ENCODE peak calls at places on chromosome 20, in ten cellular contexts. One of them, this sample, is unnamed.

GRCh38 chr20:64082126-64082638 is 2.0 kb downstream of the LKAAEAR1 start:
- DNase-seq in brain microvascular endothelial cell: no peak
- DNase-seq in kidney: no peak
- DNase-seq in LNCaP clone FGC: no peak
- DNase-seq in endothelial cell: no peak
- DNase-seq in OCI-LY7: no peak
- DNase-seq in body of pancreas: no peak
- DNase-seq in transverse colon: no peak
- DNase-seq in pancreas: no peak
- DNase-seq in fibroblast of the aortic adventitia: no peak
- DNase-seq in this sample: no peak

GRCh38 chr20:18587665-18588553 is at the start of gene DTD1:
- DNase-seq in pancreas: peak
- DNase-seq in LNCaP clone FGC: peak
- DNase-seq in endothelial cell: peak
- DNase-seq in brain microvascular endothelial cell: peak
- DNase-seq in OCI-LY7: peak
- DNase-seq in fibroblast of the aortic adventitia: peak
- DNase-seq in kidney: peak
- DNase-seq in body of pancreas: peak
- DNase-seq in transverse colon: peak
- DNase-seq in this sample: peak

GRCh38 chr20:584375-585301 is 25.5 kb downstream of the TCF15 start:
- DNase-seq in transverse colon: no peak
- DNase-seq in OCI-LY7: peak
- DNase-seq in endothelial cell: no peak
- DNase-seq in LNCaP clone FGC: no peak
- DNase-seq in brain microvascular endothelial cell: no peak
- DNase-seq in kidney: no peak
- DNase-seq in body of pancreas: no peak
- DNase-seq in fibroblast of the aortic adventitia: no peak
- DNase-seq in pancreas: no peak
- DNase-seq in this sample: no peak

GRCh38 chr20:59920944-59921343 is 12.5 kb downstream of the SYCP2 start:
- DNase-seq in brain microvascular endothelial cell: no peak
- DNase-seq in LNCaP clone FGC: no peak
- DNase-seq in kidney: no peak
- DNase-seq in fibroblast of the aortic adventitia: no peak
- DNase-seq in transverse colon: no peak
- DNase-seq in body of pancreas: no peak
- DNase-seq in OCI-LY7: no peak
- DNase-seq in pancreas: no peak
- DNase-seq in endothelial cell: no peak
- DNase-seq in this sample: no peak

GRCh38 chr20:45822863-45823262 is 4.2 kb downstream of the TNNC2 start:
- DNase-seq in body of pancreas: peak
- DNase-seq in brain microvascular endothelial cell: no peak
- DNase-seq in kidney: peak
- DNase-seq in transverse colon: peak
- DNase-seq in pancreas: no peak
- DNase-seq in LNCaP clone FGC: no peak
- DNase-seq in fibroblast of the aortic adventitia: no peak
- DNase-seq in OCI-LY7: no peak
- DNase-seq in endothelial cell: no peak
- DNase-seq in this sample: no peak

GRCh38 chr20:4014031-4014474 is 1.3 kb downstream of the RNF24 start:
- DNase-seq in transverse colon: peak
- DNase-seq in LNCaP clone FGC: peak
- DNase-seq in endothelial cell: no peak
- DNase-seq in pancreas: peak
- DNase-seq in body of pancreas: peak
- DNase-seq in brain microvascular endothelial cell: peak
- DNase-seq in fibroblast of the aortic adventitia: peak
- DNase-seq in OCI-LY7: peak
- DNase-seq in kidney: no peak
- DNase-seq in this sample: peak

GRCh38 chr20:36754656-36755222 is 8.8 kb upstream of the NDRG3 start:
- DNase-seq in fibroblast of the aortic adventitia: peak
- DNase-seq in pancreas: peak
- DNase-seq in body of pancreas: peak
- DNase-seq in transverse colon: peak
- DNase-seq in OCI-LY7: peak
- DNase-seq in brain microvascular endothelial cell: peak
- DNase-seq in endothelial cell: peak
- DNase-seq in kidney: no peak
- DNase-seq in LNCaP clone FGC: no peak
- DNase-seq in this sample: peak

GRCh38 chr20:51425347-51426106 is 117.0 kb downstream of the NFATC2 start:
- DNase-seq in LNCaP clone FGC: no peak
- DNase-seq in body of pancreas: no peak
- DNase-seq in OCI-LY7: no peak
- DNase-seq in pancreas: no peak
- DNase-seq in fibroblast of the aortic adventitia: no peak
- DNase-seq in endothelial cell: no peak
- DNase-seq in kidney: peak
- DNase-seq in transverse colon: peak
- DNase-seq in brain microvascular endothelial cell: no peak
- DNase-seq in this sample: no peak

GRCh38 chr20:4113546-4113945 is 98.2 kb upstream of the RNF24 start:
- DNase-seq in OCI-LY7: no peak
- DNase-seq in LNCaP clone FGC: no peak
- DNase-seq in pancreas: no peak
- DNase-seq in kidney: no peak
- DNase-seq in body of pancreas: no peak
- DNase-seq in transverse colon: no peak
- DNase-seq in endothelial cell: no peak
- DNase-seq in brain microvascular endothelial cell: no peak
- DNase-seq in fibroblast of the aortic adventitia: no peak
- DNase-seq in this sample: no peak

GRCh38 chr20:2698912-2699311 is 6.3 kb downstream of the EBF4 start:
- DNase-seq in fibroblast of the aortic adventitia: no peak
- DNase-seq in body of pancreas: no peak
- DNase-seq in kidney: no peak
- DNase-seq in OCI-LY7: no peak
- DNase-seq in LNCaP clone FGC: no peak
- DNase-seq in brain microvascular endothelial cell: no peak
- DNase-seq in endothelial cell: no peak
- DNase-seq in pancreas: no peak
- DNase-seq in transverse colon: no peak
- DNase-seq in this sample: no peak
- TF ChIP-seq CTCF in fibroblast of the aortic adventitia: no peak
- TF ChIP-seq CTCF in body of pancreas: no peak
- TF ChIP-seq CTCF in kidney: no peak
- TF ChIP-seq CTCF in OCI-LY7: no peak
- TF ChIP-seq CTCF in LNCaP clone FGC: no peak
- TF ChIP-seq CTCF in brain microvascular endothelial cell: no peak
- TF ChIP-seq CTCF in endothelial cell: no peak
- TF ChIP-seq CTCF in pancreas: no peak
- TF ChIP-seq CTCF in transverse colon: no peak
- TF ChIP-seq CTCF in this sample: no peak

GRCh38 chr20:25081730-25082497 is at the start of gene VSX1:
- DNase-seq in fibroblast of the aortic adventitia: no peak
- DNase-seq in brain microvascular endothelial cell: no peak
- DNase-seq in LNCaP clone FGC: no peak
- DNase-seq in transverse colon: no peak
- DNase-seq in body of pancreas: no peak
- DNase-seq in OCI-LY7: no peak
- DNase-seq in endothelial cell: no peak
- DNase-seq in kidney: no peak
- DNase-seq in pancreas: no peak
- DNase-seq in this sample: peak

GRCh38 chr20:25081065-25081729 is 744 bp downstream of the VSX1 start:
- DNase-seq in kidney: no peak
- DNase-seq in OCI-LY7: no peak
- DNase-seq in transverse colon: no peak
- DNase-seq in fibroblast of the aortic adventitia: peak
- DNase-seq in LNCaP clone FGC: no peak
- DNase-seq in body of pancreas: no peak
- DNase-seq in pancreas: no peak
- DNase-seq in endothelial cell: peak
- DNase-seq in brain microvascular endothelial cell: no peak
- DNase-seq in this sample: peak

GRCh38 chr20:25083773-25084615 is 2.1 kb upstream of the VSX1 start:
- DNase-seq in transverse colon: peak
- DNase-seq in body of pancreas: peak
- DNase-seq in endothelial cell: no peak
- DNase-seq in brain microvascular endothelial cell: no peak
- DNase-seq in fibroblast of the aortic adventitia: no peak
- DNase-seq in OCI-LY7: no peak
- DNase-seq in kidney: no peak
- DNase-seq in LNCaP clone FGC: no peak
- DNase-seq in pancreas: no peak
- DNase-seq in this sample: no peak

GRCh38 chr20:25083141-25083772 is 1.3 kb upstream of the VSX1 start:
- DNase-seq in kidney: no peak
- DNase-seq in brain microvascular endothelial cell: no peak
- DNase-seq in pancreas: no peak
- DNase-seq in endothelial cell: no peak
- DNase-seq in transverse colon: no peak
- DNase-seq in LNCaP clone FGC: no peak
- DNase-seq in OCI-LY7: no peak
- DNase-seq in body of pancreas: no peak
- DNase-seq in fibroblast of the aortic adventitia: no peak
- DNase-seq in this sample: peak

DNA sequence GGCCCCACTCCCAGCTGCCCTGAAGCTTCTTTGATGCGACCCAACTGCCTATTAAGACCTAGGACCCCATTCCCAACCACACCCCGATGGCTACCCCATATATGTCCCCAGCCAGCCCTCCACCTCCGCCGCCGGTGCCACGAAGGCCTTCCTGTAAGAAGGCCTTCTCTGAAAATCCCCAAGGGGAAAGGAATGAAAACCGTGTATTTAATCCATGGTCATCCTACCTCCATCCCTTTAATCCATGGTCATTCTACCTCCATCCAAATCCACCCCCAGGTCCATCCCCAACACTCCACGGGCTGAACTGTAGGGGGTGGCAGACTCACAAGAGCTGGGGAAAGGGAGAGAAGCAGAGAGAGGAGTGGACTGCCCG is 545 bp upstream of the VSX1 start:
- DNase-seq in endothelial cell: no peak
- DNase-seq in LNCaP clone FGC: no peak
- DNase-seq in kidney: no peak
- DNase-seq in body of pancreas: no peak
- DNase-seq in pancreas: no peak
- DNase-seq in brain microvascular endothelial cell: no peak
- DNase-seq in OCI-LY7: no peak
- DNase-seq in fibroblast of the aortic adventitia: no peak
- DNase-seq in transverse colon: no peak
- DNase-seq in this sample: peak
- TF ChIP-seq CTCF in endothelial cell: no peak
- TF ChIP-seq CTCF in LNCaP clone FGC: no peak
- TF ChIP-seq CTCF in kidney: no peak
- TF ChIP-seq CTCF in body of pancreas: no peak
- TF ChIP-seq CTCF in pancreas: no peak
- TF ChIP-seq CTCF in brain microvascular endothelial cell: peak
- TF ChIP-seq CTCF in OCI-LY7: no peak
- TF ChIP-seq CTCF in fibroblast of the aortic adventitia: no peak
- TF ChIP-seq CTCF in transverse colon: no peak
- TF ChIP-seq CTCF in this sample: no peak

GRCh38 chr20:56207656-56208055 is 40.9 kb upstream of the MC3R start:
- DNase-seq in endothelial cell: no peak
- DNase-seq in brain microvascular endothelial cell: no peak
- DNase-seq in body of pancreas: no peak
- DNase-seq in OCI-LY7: no peak
- DNase-seq in fibroblast of the aortic adventitia: no peak
- DNase-seq in transverse colon: no peak
- DNase-seq in kidney: no peak
- DNase-seq in LNCaP clone FGC: no peak
- DNase-seq in pancreas: no peak
- DNase-seq in this sample: no peak

GRCh38 chr20:56204206-56204605 is 44.3 kb upstream of the MC3R start:
- DNase-seq in brain microvascular endothelial cell: no peak
- DNase-seq in endothelial cell: no peak
- DNase-seq in fibroblast of the aortic adventitia: no peak
- DNase-seq in kidney: no peak
- DNase-seq in pancreas: no peak
- DNase-seq in LNCaP clone FGC: no peak
- DNase-seq in body of pancreas: no peak
- DNase-seq in transverse colon: no peak
- DNase-seq in OCI-LY7: no peak
- DNase-seq in this sample: no peak

GRCh38 chr20:56200456-56200855 is 48.1 kb upstream of the MC3R start:
- DNase-seq in endothelial cell: no peak
- DNase-seq in OCI-LY7: peak
- DNase-seq in fibroblast of the aortic adventitia: no peak
- DNase-seq in brain microvascular endothelial cell: no peak
- DNase-seq in LNCaP clone FGC: no peak
- DNase-seq in pancreas: no peak
- DNase-seq in body of pancreas: no peak
- DNase-seq in transverse colon: no peak
- DNase-seq in kidney: no peak
- DNase-seq in this sample: no peak

GRCh38 chr20:56205350-56205749 is 43.2 kb upstream of the MC3R start:
- DNase-seq in brain microvascular endothelial cell: no peak
- DNase-seq in endothelial cell: no peak
- DNase-seq in pancreas: no peak
- DNase-seq in fibroblast of the aortic adventitia: no peak
- DNase-seq in kidney: no peak
- DNase-seq in LNCaP clone FGC: no peak
- DNase-seq in OCI-LY7: no peak
- DNase-seq in transverse colon: no peak
- DNase-seq in body of pancreas: no peak
- DNase-seq in this sample: no peak

DNA sequence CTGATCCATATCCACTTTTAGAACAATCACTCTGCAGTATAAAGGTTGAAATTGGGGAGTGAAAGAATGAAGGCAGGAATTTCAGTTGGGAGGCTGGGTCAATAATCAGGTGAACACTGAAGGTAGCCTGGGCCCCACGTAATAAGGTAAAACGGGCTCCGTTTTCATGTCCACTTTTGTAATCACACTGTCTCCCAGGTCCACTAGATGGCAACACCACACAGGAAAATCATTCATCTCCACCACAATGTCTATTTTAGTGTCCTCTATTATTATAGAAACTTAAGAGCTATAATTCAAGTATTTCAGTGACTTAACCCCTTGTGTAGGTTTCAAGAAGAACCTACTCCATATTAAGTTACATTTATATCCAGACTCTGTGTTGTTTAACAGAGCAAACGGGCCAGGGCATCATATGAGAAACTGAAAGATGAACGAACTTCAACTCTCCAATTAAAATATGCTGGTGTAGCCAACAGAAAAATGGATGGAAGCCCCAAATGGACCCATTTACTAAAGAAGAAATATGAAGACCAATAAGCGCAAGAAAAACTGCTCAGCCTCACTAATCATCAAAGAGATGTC is 45.9 kb upstream of the MC3R start:
- DNase-seq in kidney: no peak
- DNase-seq in body of pancreas: no peak
- DNase-seq in transverse colon: no peak
- DNase-seq in LNCaP clone FGC: no peak
- DNase-seq in pancreas: no peak
- DNase-seq in endothelial cell: no peak
- DNase-seq in OCI-LY7: peak
- DNase-seq in fibroblast of the aortic adventitia: peak
- DNase-seq in brain microvascular endothelial cell: peak
- DNase-seq in this sample: peak
- TF ChIP-seq CTCF in kidney: peak
- TF ChIP-seq CTCF in body of pancreas: peak
- TF ChIP-seq CTCF in transverse colon: peak
- TF ChIP-seq CTCF in LNCaP clone FGC: peak
- TF ChIP-seq CTCF in pancreas: peak
- TF ChIP-seq CTCF in endothelial cell: no peak
- TF ChIP-seq CTCF in OCI-LY7: peak
- TF ChIP-seq CTCF in fibroblast of the aortic adventitia: peak
- TF ChIP-seq CTCF in brain microvascular endothelial cell: peak
- TF ChIP-seq CTCF in this sample: peak

GRCh38 chr20:31440012-31440659 is at the start of gene DEFB123:
- DNase-seq in endothelial cell: no peak
- DNase-seq in LNCaP clone FGC: no peak
- DNase-seq in brain microvascular endothelial cell: no peak
- DNase-seq in transverse colon: no peak
- DNase-seq in body of pancreas: no peak
- DNase-seq in kidney: no peak
- DNase-seq in fibroblast of the aortic adventitia: no peak
- DNase-seq in pancreas: no peak
- DNase-seq in OCI-LY7: no peak
- DNase-seq in this sample: no peak
- TF ChIP-seq CTCF in endothelial cell: no peak
- TF ChIP-seq CTCF in LNCaP clone FGC: peak
- TF ChIP-seq CTCF in brain microvascular endothelial cell: peak
- TF ChIP-seq CTCF in transverse colon: no peak
- TF ChIP-seq CTCF in body of pancreas: no peak
- TF ChIP-seq CTCF in kidney: no peak
- TF ChIP-seq CTCF in fibroblast of the aortic adventitia: peak
- TF ChIP-seq CTCF in pancreas: no peak
- TF ChIP-seq CTCF in OCI-LY7: peak
- TF ChIP-seq CTCF in this sample: peak